ENCODE peak calls at places on chromosomes 13 and 19, in nine cellular contexts. P, G, K, Z, H, X, C, S and T are unnamed samples.

GRCh38 chr13:27408074-27408473 is 16.3 kb upstream of the GTF3A start:
- ATAC-seq in P (no peak), G (no peak), K (no peak), Z (no peak), H (no peak), X (no peak), C (no peak), S (peak), T (no peak)

GRCh38 chr19:38793186-38793585 is 4.2 kb downstream of the LGALS7B start:
- ATAC-seq in P (no peak), G (peak), K (no peak), Z (no peak), H (no peak), X (no peak), C (no peak), S (no peak), T (peak)

GRCh38 chr19:13215572-13216380 is 65.6 kb downstream of the IER2 start:
- ATAC-seq in P (peak), G (peak), K (peak), Z (peak), H (peak), X (no peak), C (no peak), S (no peak), T (no peak)

GRCh38 chr13:87554045-87554444 is 117.1 kb upstream of the SLITRK5 start:
- ATAC-seq in P (no peak), G (no peak), K (no peak), Z (no peak), H (no peak), X (no peak), C (no peak), S (no peak), T (no peak)

GRCh38 chr13:107678075-107678689 is 537.2 kb downstream of the LIG4 start:
- ATAC-seq in P (no peak), G (peak), K (no peak), Z (no peak), H (no peak), X (no peak), C (no peak), S (no peak), T (no peak)

GRCh38 chr13:50526771-50527567 is 316.5 kb downstream of the DLEU7 start:
- ATAC-seq in P (no peak), G (no peak), K (no peak), Z (no peak), H (peak), X (no peak), C (no peak), S (no peak), T (no peak)

GRCh38 chr13:33242984-33243617 is 42.5 kb downstream of the STARD13 start:
- ATAC-seq in P (no peak), G (no peak), K (no peak), Z (no peak), H (no peak), X (peak), C (no peak), S (no peak), T (no peak)

GRCh38 chr19:2611483-2612464 is 90.7 kb downstream of the GNG7 start:
- ATAC-seq in P (no peak), G (peak), K (no peak), Z (no peak), H (no peak), X (no peak), C (no peak), S (no peak), T (no peak)

GRCh38 chr19:20612711-20613316 is 47.2 kb upstream of the ZNF737 start:
- ATAC-seq in P (no peak), G (no peak), K (no peak), Z (no peak), H (no peak), X (no peak), C (no peak), S (no peak), T (no peak)

GRCh38 chr13:26539738-26540292 is 17.7 kb upstream of the WASF3 start:
- ATAC-seq in P (no peak), G (no peak), K (no peak), Z (no peak), H (peak), X (peak), C (no peak), S (no peak), T (no peak)

GRCh38 chr13:48412881-48413351 is at the start of gene LPAR6:
- ATAC-seq in P (peak), G (peak), K (peak), Z (peak), H (peak), X (peak), C (peak), S (peak), T (peak)

GRCh38 chr13:110925023-110925608 is 10.2 kb upstream of the ANKRD10 start:
- ATAC-seq in P (no peak), G (no peak), K (no peak), Z (no peak), H (no peak), X (no peak), C (no peak), S (no peak), T (no peak)

GRCh38 chr13:109884462-109884861 is 98.1 kb upstream of the IRS2 start:
- ATAC-seq in P (no peak), G (no peak), K (no peak), Z (no peak), H (no peak), X (no peak), C (no peak), S (no peak), T (no peak)

GRCh38 chr13:41465965-41466364 is 8.6 kb downstream of the RGCC start:
- ATAC-seq in P (no peak), G (no peak), K (no peak), Z (no peak), H (no peak), X (no peak), C (no peak), S (no peak), T (no peak)

GRCh38 chr19:7815325-7815724 is 14.7 kb upstream of the EVI5L start:
- ATAC-seq in P (peak), G (no peak), K (peak), Z (peak), H (peak), X (no peak), C (peak), S (no peak), T (no peak)

GRCh38 chr13:23955064-23955463 is 57.8 kb upstream of the C1QTNF9B start:
- ATAC-seq in P (no peak), G (no peak), K (no peak), Z (no peak), H (no peak), X (no peak), C (no peak), S (no peak), T (no peak)

GRCh38 chr13:40115456-40115855 is 460.0 kb downstream of the COG6 start:
- ATAC-seq in P (no peak), G (no peak), K (no peak), Z (no peak), H (no peak), X (no peak), C (no peak), S (no peak), T (no peak)

GRCh38 chr19:34669305-34669704 is 7.7 kb downstream of the SCGB2B2 start:
- ATAC-seq in P (no peak), G (no peak), K (no peak), Z (no peak), H (peak), X (peak), C (no peak), S (peak), T (peak)

GRCh38 chr13:26037302-26037701 is 14.5 kb downstream of the SHISA2 start:
- ATAC-seq in P (no peak), G (no peak), K (peak), Z (peak), H (peak), X (no peak), C (peak), S (no peak), T (peak)

GRCh38 chr19:2769218-2769617 is 13.9 kb downstream of the SGTA start:
- ATAC-seq in P (no peak), G (no peak), K (no peak), Z (no peak), H (no peak), X (no peak), C (no peak), S (no peak), T (no peak)

GRCh38 chr13:81017525-81018152 is 676.7 kb upstream of the SPRY2 start:
- ATAC-seq in P (no peak), G (peak), K (no peak), Z (no peak), H (no peak), X (peak), C (peak), S (peak), T (no peak)

GRCh38 chr19:18612051-18612771 is 459 bp upstream of the TMEM59L start:
- ATAC-seq in P (no peak), G (peak), K (no peak), Z (no peak), H (no peak), X (no peak), C (peak), S (no peak), T (no peak)

GRCh38 chr19:18990128-18990708 is 43.1 kb downstream of the SUGP2 start:
- ATAC-seq in P (no peak), G (peak), K (no peak), Z (peak), H (no peak), X (no peak), C (no peak), S (no peak), T (peak)

GRCh38 chr13:35349673-35350278 is 126.7 kb downstream of the MAB21L1 start:
- ATAC-seq in P (no peak), G (peak), K (no peak), Z (no peak), H (peak), X (peak), C (no peak), S (peak), T (no peak)

GRCh38 chr13:34933786-34934185 is 8.3 kb upstream of the NBEA start:
- ATAC-seq in P (no peak), G (no peak), K (no peak), Z (no peak), H (no peak), X (no peak), C (no peak), S (no peak), T (no peak)

GRCh38 chr19:2542341-2543069 is 66.6 kb downstream of the GADD45B start:
- ATAC-seq in P (no peak), G (no peak), K (no peak), Z (no peak), H (no peak), X (no peak), C (no peak), S (no peak), T (no peak)

GRCh38 chr13:111216166-111216960 is 101.3 kb downstream of the ARHGEF7 start:
- ATAC-seq in P (peak), G (peak), K (peak), Z (peak), H (peak), X (peak), C (peak), S (peak), T (peak)

GRCh38 chr19:39737351-39737750 is 478 bp downstream of the CLC start:
- ATAC-seq in P (no peak), G (no peak), K (peak), Z (peak), H (no peak), X (no peak), C (no peak), S (no peak), T (no peak)

GRCh38 chr19:9037415-9038062 is 27.3 kb upstream of the MUC16 start:
- ATAC-seq in P (no peak), G (no peak), K (no peak), Z (no peak), H (no peak), X (no peak), C (no peak), S (no peak), T (no peak)